ENCODE peak calls at places on chromosomes 1 and 21, in four cellular contexts. S is GM12878, R is HepG2, G is H1. N is an unnamed sample.
A peak's percentile ranks its signal among the peaks of the same experiment; 100 is the strongest.

GRCh38 chr21:46181436-46181835 is 2.8 kb downstream of the SPATC1L start:
- DNase-seq in G (no peak), R (no peak), S (no peak), N (no peak)

GRCh38 chr1:8381618-8382017 is 63.7 kb downstream of the SLC45A1 start:
- DNase-seq in G (no peak), S (no peak), R (no peak), N (no peak)

GRCh38 chr1:109243860-109244552 is 5.3 kb upstream of the CELSR2 start:
- DNase-seq in G (no peak), R (no peak), S (no peak), N (no peak)

GRCh38 chr1:110281363-110282290 is 57.5 kb upstream of the RBM15 start:
- DNase-seq in G (no peak), R (no peak), S (no peak), N (no peak)

GRCh38 chr1:71577451-71578131 is 496.8 kb upstream of the ZRANB2 start:
- DNase-seq in G (no peak), R (no peak), S (no peak), N (no peak)

GRCh38 chr1:210496063-210496462 is 167.4 kb downstream of the HHAT start:
- DNase-seq in G (no peak), R (no peak), S (no peak), N (no peak)

GRCh38 chr21:18608226-18608625 is 204.6 kb upstream of the TMPRSS15 start:
- DNase-seq in S (no peak), R (no peak), G (no peak), N (no peak)

GRCh38 chr1:92711473-92712165 is 73.3 kb downstream of the EVI5 start:
- DNase-seq in G (no peak), R (peak; percentile 24), S (no peak), N (no peak)

GRCh38 chr1:64701071-64701470 is 43.8 kb upstream of the RAVER2 start:
- DNase-seq in G (no peak), R (no peak), S (no peak), N (no peak)

GRCh38 chr1:173988068-173988467 is 34.1 kb downstream of the RC3H1 start:
- DNase-seq in G (no peak), R (no peak), S (no peak), N (no peak)

GRCh38 chr21:17609681-17610080 is 3.0 kb downstream of the BTG3 start:
- DNase-seq in S (no peak), R (no peak), G (no peak), N (no peak)

GRCh38 chr1:30877205-30877912 is 31.2 kb downstream of the SDC3 start:
- DNase-seq in S (no peak), G (no peak), R (no peak), N (no peak)

GRCh38 chr1:203668401-203668800 is 41.8 kb downstream of the ATP2B4 start:
- DNase-seq in G (no peak), R (no peak), S (no peak), N (no peak)

GRCh38 chr1:16168622-16169021 is 12.8 kb upstream of the EPHA2 start:
- DNase-seq in S (no peak), R (no peak), G (no peak), N (no peak)

GRCh38 chr1:232421143-232421796 is 208.7 kb downstream of the SIPA1L2 start:
- DNase-seq in R (no peak), S (no peak), G (no peak), N (no peak)

GRCh38 chr1:95352767-95353166 is 118.8 kb downstream of the RWDD3 start:
- DNase-seq in R (peak; percentile 43), G (no peak), S (no peak), N (no peak)

GRCh38 chr1:54227091-54227602 is 27.2 kb downstream of the MRPL37 start:
- DNase-seq in G (no peak), S (no peak), R (peak; percentile 27), N (no peak)

GRCh38 chr1:218217040-218217439 is 68.1 kb upstream of the RRP15 start:
- DNase-seq in R (no peak), S (no peak), G (peak; percentile 5), N (no peak)

GRCh38 chr21:44431300-44431699 is 24.0 kb upstream of the LRRC3 start:
- DNase-seq in S (no peak), G (no peak), R (no peak), N (no peak)

GRCh38 chr21:34771512-34772028 is 102.8 kb downstream of the CLIC6 start:
- DNase-seq in G (no peak), S (no peak), R (peak; percentile 89), N (no peak)

GRCh38 chr1:210257698-210258395 is 25.3 kb downstream of the SERTAD4 start:
- DNase-seq in S (no peak), R (no peak), G (no peak), N (no peak)

GRCh38 chr1:110237406-110238152 is 27.5 kb downstream of the KCNC4 start:
- DNase-seq in S (no peak), G (no peak), R (no peak), N (no peak)

GRCh38 chr1:8516793-8517556 is 199.1 kb downstream of the SLC45A1 start:
- DNase-seq in S (no peak), R (no peak), G (no peak), N (no peak)

GRCh38 chr1:85406887-85407593 is 57.9 kb downstream of the DDAH1 start:
- DNase-seq in G (no peak), R (peak; percentile 69), S (no peak), N (no peak)

GRCh38 chr1:47830856-47831255 is 166.3 kb downstream of the TRABD2B start:
- DNase-seq in S (no peak), R (no peak), G (no peak), N (no peak)

GRCh38 chr1:1664941-1665814 is 6.4 kb upstream of the CDK11B start:
- DNase-seq in R (no peak), S (no peak), G (no peak), N (peak; percentile 3)

GRCh38 chr21:29267666-29268065 is 31.1 kb upstream of the BACH1 start:
- DNase-seq in G (no peak), S (no peak), R (no peak), N (no peak)

GRCh38 chr21:29277442-29277841 is 21.3 kb upstream of the BACH1 start:
- DNase-seq in G (no peak), R (no peak), S (no peak), N (no peak)

GRCh38 chr21:29271927-29272333 is 26.8 kb upstream of the BACH1 start:
- DNase-seq in G (no peak), S (no peak), R (peak; percentile 81), N (no peak)
- TF ChIP-seq SP1 in G (no peak), S (no peak), R (no peak), N (no peak)

GRCh38 chr1:181114574-181115366 is 26.3 kb downstream of the IER5 start:
- DNase-seq in R (no peak), G (no peak), S (no peak), N (no peak)

GRCh38 chr1:181111559-181111958 is 23.1 kb downstream of the IER5 start:
- DNase-seq in R (peak; percentile 13), G (no peak), S (no peak), N (no peak)

GRCh38 chr1:181115367-181115684 is 26.8 kb downstream of the IER5 start:
- DNase-seq in S (no peak), R (no peak), G (no peak), N (no peak)

GRCh38 chr1:181113061-181113695 is 24.7 kb downstream of the IER5 start:
- DNase-seq in S (no peak), R (peak; percentile 13), G (no peak), N (no peak)

DNA sequence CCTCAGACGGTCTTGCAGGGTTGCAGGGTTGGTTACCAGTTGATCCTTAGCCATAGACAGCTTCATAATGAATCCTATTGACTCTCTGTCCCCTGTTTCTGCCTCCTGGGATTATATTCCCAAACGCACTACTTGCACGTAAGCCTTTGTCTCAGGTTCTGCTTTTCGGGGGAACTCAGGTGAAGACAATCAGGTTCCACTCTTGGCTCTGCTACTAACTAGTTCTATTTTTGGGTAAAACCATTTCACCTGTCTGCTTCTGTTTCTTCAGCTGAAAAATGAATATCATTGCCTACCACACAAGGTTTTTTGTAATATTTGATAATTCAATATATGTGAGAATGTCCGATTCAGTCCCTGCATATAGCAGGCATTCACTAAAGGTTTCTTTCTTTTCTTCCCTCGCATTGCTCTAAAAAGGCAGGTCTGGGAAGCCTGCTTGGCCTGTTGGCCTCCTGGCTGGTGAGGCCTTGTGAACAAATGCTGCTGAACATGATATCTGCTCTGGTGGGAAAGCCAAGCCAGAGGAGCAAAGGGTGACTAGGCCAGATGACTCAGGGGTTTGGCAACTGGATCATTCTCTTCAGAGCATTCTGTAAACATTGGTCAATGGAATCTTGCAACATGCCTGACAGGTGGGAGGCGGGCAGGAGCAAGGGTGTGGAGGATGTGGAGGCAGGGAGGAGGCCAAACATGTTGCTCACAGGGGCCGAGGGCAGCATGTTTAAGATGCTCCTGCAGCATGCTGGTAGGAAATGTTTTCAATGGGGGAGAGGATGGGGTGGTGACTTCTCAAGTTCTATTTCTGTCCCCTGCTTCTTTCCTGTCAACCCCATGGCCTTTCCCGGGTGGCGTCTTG is 23.8 kb downstream of the IER5 start:
- DNase-seq in R (peak; percentile 97), S (no peak), G (no peak), N (no peak)
- TF ChIP-seq SUZ12 in R (no peak), S (no peak), G (no peak), N (no peak)

DNA sequence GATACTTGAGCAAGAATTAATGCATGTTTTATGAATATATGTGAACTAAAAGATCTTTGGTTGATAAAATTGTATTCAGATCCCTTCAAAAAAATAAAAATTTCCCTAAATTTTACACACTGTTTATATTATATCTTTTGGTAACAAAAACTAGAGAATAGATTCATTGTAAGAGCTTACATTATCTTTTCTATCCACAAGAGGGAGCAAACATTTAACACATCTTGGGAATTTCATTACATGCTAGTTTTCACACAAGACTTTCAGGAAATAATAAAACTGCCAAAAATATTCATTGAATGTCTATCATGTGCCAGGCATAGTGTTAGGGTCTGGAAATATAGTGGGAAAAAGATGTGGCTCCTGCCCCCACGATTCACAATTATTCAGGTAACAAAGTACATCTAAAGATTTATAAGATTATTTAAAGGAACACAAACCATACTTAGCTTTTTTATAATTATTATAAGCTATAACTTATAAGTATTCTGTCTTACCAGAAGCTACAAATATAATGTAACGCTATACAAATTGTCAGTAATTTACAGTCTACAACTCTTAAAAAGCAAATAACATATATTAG is 30.6 kb downstream of the FAF1 start:
- DNase-seq in R (peak; percentile 47), S (no peak), G (no peak), N (peak; percentile 12)
- TF ChIP-seq SP1 in R (no peak), S (no peak), G (no peak), N (no peak)

GRCh38 chr21:38861006-38861405 is 55.3 kb downstream of the ETS2 start:
- DNase-seq in R (no peak), S (no peak), G (no peak), N (no peak)

GRCh38 chr21:38859852-38860251 is 54.1 kb downstream of the ETS2 start:
- DNase-seq in G (no peak), S (no peak), R (no peak), N (no peak)

GRCh38 chr21:38863843-38864363 is 58.2 kb downstream of the ETS2 start:
- DNase-seq in S (no peak), G (no peak), R (no peak), N (no peak)

GRCh38 chr21:38863291-38863690 is 57.6 kb downstream of the ETS2 start:
- DNase-seq in S (no peak), R (no peak), G (no peak), N (no peak)

GRCh38 chr21:38861989-38862683 is 56.4 kb downstream of the ETS2 start:
- DNase-seq in S (peak; percentile 5), R (no peak), G (no peak), N (no peak)
- TF ChIP-seq SUZ12 in S (no peak), R (no peak), G (no peak), N (no peak)

N was measured in HEK293T.